ENCODE peak calls at places on chromosomes 12 and 14, in nine cellular contexts. One of them, this sample, is unnamed. For H3K27me3 and H3K36me3, the result is how much of the 10 kb centered on the place peaks cover.

GRCh38 chr12:123102781-123103503 is 47.9 kb downstream of the PITPNM2 start:
- DNase-seq in pancreas: no peak
- DNase-seq in fibroblast of lung: no peak
- DNase-seq in neural progenitor cell: no peak
- DNase-seq in GM23338: no peak
- DNase-seq in naive thymus-derived CD4-positive, alpha-beta T cell: no peak
- DNase-seq in heart right ventricle: no peak
- DNase-seq in endothelial cell of umbilical vein: no peak
- DNase-seq in effector memory CD4-positive, alpha-beta T cell: no peak
- DNase-seq in this sample: no peak

GRCh38 chr12:124399622-124400021 is 104.7 kb downstream of the RFLNA start:
- DNase-seq in fibroblast of lung: no peak
- DNase-seq in GM23338: peak
- DNase-seq in pancreas: no peak
- DNase-seq in effector memory CD4-positive, alpha-beta T cell: no peak
- DNase-seq in endothelial cell of umbilical vein: peak
- DNase-seq in naive thymus-derived CD4-positive, alpha-beta T cell: no peak
- DNase-seq in neural progenitor cell: peak
- DNase-seq in heart right ventricle: no peak
- DNase-seq in this sample: peak

GRCh38 chr12:24759155-24759554 is 189.7 kb downstream of the BCAT1 start:
- DNase-seq in effector memory CD4-positive, alpha-beta T cell: no peak
- DNase-seq in endothelial cell of umbilical vein: no peak
- DNase-seq in heart right ventricle: no peak
- DNase-seq in pancreas: no peak
- DNase-seq in GM23338: no peak
- DNase-seq in fibroblast of lung: peak
- DNase-seq in neural progenitor cell: no peak
- DNase-seq in naive thymus-derived CD4-positive, alpha-beta T cell: no peak
- DNase-seq in this sample: no peak

GRCh38 chr12:62263956-62264355 is 3.8 kb downstream of the USP15 start:
- DNase-seq in fibroblast of lung: no peak
- DNase-seq in neural progenitor cell: no peak
- DNase-seq in GM23338: no peak
- DNase-seq in pancreas: no peak
- DNase-seq in naive thymus-derived CD4-positive, alpha-beta T cell: no peak
- DNase-seq in endothelial cell of umbilical vein: no peak
- DNase-seq in effector memory CD4-positive, alpha-beta T cell: no peak
- DNase-seq in heart right ventricle: no peak
- DNase-seq in this sample: no peak

GRCh38 chr12:68020049-68020448 is 30.8 kb downstream of the IFNG-AS1 start:
- DNase-seq in effector memory CD4-positive, alpha-beta T cell: no peak
- DNase-seq in GM23338: no peak
- DNase-seq in fibroblast of lung: no peak
- DNase-seq in pancreas: no peak
- DNase-seq in neural progenitor cell: no peak
- DNase-seq in naive thymus-derived CD4-positive, alpha-beta T cell: no peak
- DNase-seq in heart right ventricle: no peak
- DNase-seq in endothelial cell of umbilical vein: no peak
- DNase-seq in this sample: no peak

GRCh38 chr14:42224053-42224888 is 617.6 kb downstream of the LRFN5 start:
- DNase-seq in pancreas: peak
- DNase-seq in effector memory CD4-positive, alpha-beta T cell: no peak
- DNase-seq in fibroblast of lung: peak
- DNase-seq in GM23338: peak
- DNase-seq in neural progenitor cell: peak
- DNase-seq in naive thymus-derived CD4-positive, alpha-beta T cell: no peak
- DNase-seq in endothelial cell of umbilical vein: peak
- DNase-seq in heart right ventricle: no peak
- DNase-seq in this sample: peak

GRCh38 chr14:37057776-37058175 is 114.6 kb downstream of the SLC25A21 start:
- DNase-seq in fibroblast of lung: no peak
- DNase-seq in pancreas: no peak
- DNase-seq in effector memory CD4-positive, alpha-beta T cell: no peak
- DNase-seq in naive thymus-derived CD4-positive, alpha-beta T cell: no peak
- DNase-seq in neural progenitor cell: no peak
- DNase-seq in endothelial cell of umbilical vein: no peak
- DNase-seq in GM23338: no peak
- DNase-seq in heart right ventricle: no peak
- DNase-seq in this sample: no peak

GRCh38 chr12:104792570-104792969 is 165.5 kb downstream of the SLC41A2 start:
- DNase-seq in neural progenitor cell: no peak
- DNase-seq in GM23338: no peak
- DNase-seq in pancreas: no peak
- DNase-seq in heart right ventricle: no peak
- DNase-seq in fibroblast of lung: peak
- DNase-seq in endothelial cell of umbilical vein: peak
- DNase-seq in effector memory CD4-positive, alpha-beta T cell: no peak
- DNase-seq in naive thymus-derived CD4-positive, alpha-beta T cell: no peak
- DNase-seq in this sample: no peak

GRCh38 chr14:74614508-74615495 is 2.8 kb upstream of the LTBP2 start:
- DNase-seq in endothelial cell of umbilical vein: no peak
- DNase-seq in heart right ventricle: no peak
- DNase-seq in effector memory CD4-positive, alpha-beta T cell: no peak
- DNase-seq in neural progenitor cell: no peak
- DNase-seq in pancreas: no peak
- DNase-seq in GM23338: no peak
- DNase-seq in naive thymus-derived CD4-positive, alpha-beta T cell: no peak
- DNase-seq in fibroblast of lung: peak
- DNase-seq in this sample: no peak

GRCh38 chr14:59882957-59883356 is 12.4 kb upstream of the RTN1 start:
- DNase-seq in neural progenitor cell: peak
- DNase-seq in naive thymus-derived CD4-positive, alpha-beta T cell: no peak
- DNase-seq in fibroblast of lung: no peak
- DNase-seq in endothelial cell of umbilical vein: no peak
- DNase-seq in effector memory CD4-positive, alpha-beta T cell: no peak
- DNase-seq in heart right ventricle: no peak
- DNase-seq in pancreas: no peak
- DNase-seq in GM23338: peak
- DNase-seq in this sample: peak

GRCh38 chr14:101509730-101510371 is 51.4 kb upstream of the DIO3 start:
- DNase-seq in GM23338: no peak
- DNase-seq in neural progenitor cell: no peak
- DNase-seq in pancreas: no peak
- DNase-seq in endothelial cell of umbilical vein: no peak
- DNase-seq in naive thymus-derived CD4-positive, alpha-beta T cell: no peak
- DNase-seq in fibroblast of lung: no peak
- DNase-seq in heart right ventricle: no peak
- DNase-seq in effector memory CD4-positive, alpha-beta T cell: no peak
- DNase-seq in this sample: no peak

GRCh38 chr12:99122496-99122895 is 477.4 kb downstream of the APAF1 start:
- DNase-seq in GM23338: no peak
- DNase-seq in fibroblast of lung: no peak
- DNase-seq in neural progenitor cell: no peak
- DNase-seq in endothelial cell of umbilical vein: no peak
- DNase-seq in effector memory CD4-positive, alpha-beta T cell: no peak
- DNase-seq in heart right ventricle: no peak
- DNase-seq in naive thymus-derived CD4-positive, alpha-beta T cell: no peak
- DNase-seq in pancreas: no peak
- DNase-seq in this sample: no peak

GRCh38 chr14:52052991-52053390 is 15.9 kb downstream of the NID2 start:
- DNase-seq in neural progenitor cell: no peak
- DNase-seq in pancreas: no peak
- DNase-seq in naive thymus-derived CD4-positive, alpha-beta T cell: no peak
- DNase-seq in heart right ventricle: no peak
- DNase-seq in fibroblast of lung: peak
- DNase-seq in effector memory CD4-positive, alpha-beta T cell: no peak
- DNase-seq in endothelial cell of umbilical vein: no peak
- DNase-seq in GM23338: no peak
- DNase-seq in this sample: no peak

GRCh38 chr12:52037248-52037861 is 13.9 kb upstream of the NR4A1 start:
- DNase-seq in GM23338: peak
- DNase-seq in heart right ventricle: peak
- DNase-seq in naive thymus-derived CD4-positive, alpha-beta T cell: no peak
- DNase-seq in effector memory CD4-positive, alpha-beta T cell: no peak
- DNase-seq in endothelial cell of umbilical vein: no peak
- DNase-seq in fibroblast of lung: peak
- DNase-seq in neural progenitor cell: peak
- DNase-seq in pancreas: peak
- DNase-seq in this sample: peak

GRCh38 chr14:93987376-93987775 is 9.7 kb upstream of the CCDC197 start:
- DNase-seq in heart right ventricle: peak
- DNase-seq in naive thymus-derived CD4-positive, alpha-beta T cell: no peak
- DNase-seq in neural progenitor cell: no peak
- DNase-seq in GM23338: peak
- DNase-seq in pancreas: no peak
- DNase-seq in effector memory CD4-positive, alpha-beta T cell: no peak
- DNase-seq in fibroblast of lung: no peak
- DNase-seq in endothelial cell of umbilical vein: no peak
- DNase-seq in this sample: peak
- H3K4me3 ChIP-seq in heart right ventricle: no peak
- H3K4me3 ChIP-seq in naive thymus-derived CD4-positive, alpha-beta T cell: no peak
- H3K4me3 ChIP-seq in neural progenitor cell: no peak
- H3K4me3 ChIP-seq in GM23338: no peak
- H3K4me3 ChIP-seq in pancreas: no peak
- H3K4me3 ChIP-seq in effector memory CD4-positive, alpha-beta T cell: no peak
- H3K4me3 ChIP-seq in fibroblast of lung: no peak
- H3K4me3 ChIP-seq in endothelial cell of umbilical vein: no peak
- H3K4me3 ChIP-seq in this sample: no peak

GRCh38 chr12:53993397-53994267 is 6.3 kb upstream of the HOXC9 start:
- DNase-seq in GM23338: no peak
- DNase-seq in endothelial cell of umbilical vein: no peak
- DNase-seq in pancreas: no peak
- DNase-seq in neural progenitor cell: no peak
- DNase-seq in heart right ventricle: no peak
- DNase-seq in effector memory CD4-positive, alpha-beta T cell: no peak
- DNase-seq in naive thymus-derived CD4-positive, alpha-beta T cell: no peak
- DNase-seq in fibroblast of lung: no peak
- DNase-seq in this sample: peak
- H3K27me3 ChIP-seq in GM23338: half or more
- H3K27me3 ChIP-seq in endothelial cell of umbilical vein: half or more
- H3K27me3 ChIP-seq in pancreas: half or more
- H3K27me3 ChIP-seq in neural progenitor cell: half or more
- H3K27me3 ChIP-seq in heart right ventricle: half or more
- H3K27me3 ChIP-seq in effector memory CD4-positive, alpha-beta T cell: half or more
- H3K27me3 ChIP-seq in naive thymus-derived CD4-positive, alpha-beta T cell: half or more
- H3K27me3 ChIP-seq in fibroblast of lung: half or more
- H3K27me3 ChIP-seq in this sample: half or more

DNA sequence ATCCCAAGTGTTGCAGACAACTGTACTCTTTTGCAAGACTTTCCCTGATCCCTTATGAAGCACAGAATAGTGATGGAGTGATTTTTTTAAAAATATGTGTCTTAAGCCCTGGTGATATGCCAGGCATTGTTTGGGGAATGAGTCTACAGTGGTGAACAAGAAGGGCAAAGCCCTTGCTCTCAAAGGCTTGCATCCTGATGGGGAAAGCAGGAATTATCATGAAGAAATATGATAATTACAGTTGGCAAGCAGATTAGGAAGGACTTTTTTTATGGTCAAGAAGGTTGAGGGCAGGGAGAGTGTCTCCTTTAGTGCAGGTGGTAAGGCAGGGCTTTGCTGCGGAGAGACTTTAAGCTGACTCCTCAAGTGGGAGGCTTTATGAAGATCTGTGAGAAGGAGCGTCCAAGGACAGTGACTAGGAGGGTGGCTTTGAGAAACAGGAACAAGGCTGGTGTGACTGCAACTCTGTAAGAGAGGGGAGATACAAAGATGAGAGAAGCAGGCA is 100.2 kb downstream of the SYNE2 start:
- DNase-seq in heart right ventricle: no peak
- DNase-seq in naive thymus-derived CD4-positive, alpha-beta T cell: no peak
- DNase-seq in neural progenitor cell: no peak
- DNase-seq in fibroblast of lung: peak
- DNase-seq in effector memory CD4-positive, alpha-beta T cell: no peak
- DNase-seq in GM23338: no peak
- DNase-seq in endothelial cell of umbilical vein: peak
- DNase-seq in pancreas: no peak
- DNase-seq in this sample: no peak
- H3K36me3 ChIP-seq in heart right ventricle: under half
- H3K36me3 ChIP-seq in naive thymus-derived CD4-positive, alpha-beta T cell: under half
- H3K36me3 ChIP-seq in neural progenitor cell: under half
- H3K36me3 ChIP-seq in fibroblast of lung: under half
- H3K36me3 ChIP-seq in effector memory CD4-positive, alpha-beta T cell: under half
- H3K36me3 ChIP-seq in GM23338: under half
- H3K36me3 ChIP-seq in endothelial cell of umbilical vein: under half
- H3K36me3 ChIP-seq in pancreas: under half
- H3K36me3 ChIP-seq in this sample: under half

DNA sequence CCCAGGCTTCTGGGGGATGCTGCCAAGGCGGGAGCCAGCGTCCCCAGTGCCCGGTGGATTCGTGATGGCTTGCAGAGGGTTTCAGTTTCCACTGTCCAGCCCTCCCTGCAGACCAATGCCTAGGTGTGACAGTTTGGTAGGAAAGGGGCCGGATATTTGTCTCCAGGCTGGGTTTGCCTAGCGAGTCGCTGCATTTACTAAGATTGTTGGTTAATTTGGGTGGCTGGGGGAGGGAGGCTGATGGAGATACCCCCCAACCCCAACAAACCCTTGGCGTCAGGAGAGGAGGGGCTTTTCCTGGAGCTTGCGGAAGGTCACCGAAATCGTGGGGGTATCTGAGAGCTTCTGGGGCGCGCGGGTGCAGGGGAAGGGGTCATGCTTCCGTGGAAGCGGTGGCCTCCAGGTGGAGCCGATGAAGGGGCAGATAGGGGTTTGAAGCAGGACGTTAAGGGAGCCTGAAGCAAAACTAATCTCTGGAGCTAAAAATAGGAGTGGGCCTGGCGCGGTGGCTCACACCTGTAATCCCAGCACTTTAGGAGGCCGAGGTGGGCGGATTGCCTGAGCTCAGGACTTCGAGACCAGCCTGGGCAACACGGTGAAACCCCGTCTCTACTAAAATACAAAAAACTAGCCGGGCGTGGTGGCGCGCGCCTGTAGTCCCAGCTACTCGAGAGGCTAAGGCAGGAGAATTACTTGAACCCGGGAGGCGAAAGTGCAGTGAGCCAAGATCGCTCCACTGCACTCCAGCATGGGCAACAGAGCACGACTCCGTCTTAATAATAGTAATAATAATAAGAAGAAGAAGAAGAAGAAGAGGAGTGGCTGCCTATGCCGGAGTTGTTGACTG is 1.1 kb upstream of the CDC42BPB start:
- DNase-seq in neural progenitor cell: no peak
- DNase-seq in GM23338: no peak
- DNase-seq in endothelial cell of umbilical vein: no peak
- DNase-seq in effector memory CD4-positive, alpha-beta T cell: no peak
- DNase-seq in heart right ventricle: no peak
- DNase-seq in naive thymus-derived CD4-positive, alpha-beta T cell: no peak
- DNase-seq in pancreas: no peak
- DNase-seq in fibroblast of lung: no peak
- DNase-seq in this sample: peak
- H3K4me3 ChIP-seq in neural progenitor cell: peak
- H3K4me3 ChIP-seq in GM23338: peak
- H3K4me3 ChIP-seq in endothelial cell of umbilical vein: peak
- H3K4me3 ChIP-seq in effector memory CD4-positive, alpha-beta T cell: peak
- H3K4me3 ChIP-seq in heart right ventricle: peak
- H3K4me3 ChIP-seq in naive thymus-derived CD4-positive, alpha-beta T cell: peak
- H3K4me3 ChIP-seq in pancreas: peak
- H3K4me3 ChIP-seq in fibroblast of lung: peak
- H3K4me3 ChIP-seq in this sample: peak

GRCh38 chr12:54030442-54030801 is 2.2 kb downstream of the HOXC6 start:
- DNase-seq in endothelial cell of umbilical vein: no peak
- DNase-seq in neural progenitor cell: no peak
- DNase-seq in pancreas: no peak
- DNase-seq in fibroblast of lung: no peak
- DNase-seq in naive thymus-derived CD4-positive, alpha-beta T cell: no peak
- DNase-seq in effector memory CD4-positive, alpha-beta T cell: no peak
- DNase-seq in GM23338: no peak
- DNase-seq in heart right ventricle: no peak
- DNase-seq in this sample: no peak
- H3K27me3 ChIP-seq in endothelial cell of umbilical vein: half or more
- H3K27me3 ChIP-seq in neural progenitor cell: half or more
- H3K27me3 ChIP-seq in pancreas: half or more
- H3K27me3 ChIP-seq in fibroblast of lung: half or more
- H3K27me3 ChIP-seq in naive thymus-derived CD4-positive, alpha-beta T cell: under half
- H3K27me3 ChIP-seq in effector memory CD4-positive, alpha-beta T cell: half or more
- H3K27me3 ChIP-seq in GM23338: half or more
- H3K27me3 ChIP-seq in heart right ventricle: half or more
- H3K27me3 ChIP-seq in this sample: half or more

This sample was measured in H7.